ENCODE peak calls at places on chromosomes 13 and 19, in four cellular contexts. T is NB4, Y is dorsolateral prefrontal cortex, P is omental fat pad. E is an unnamed sample.

GRCh38 chr19:56727731-56728130 is 56.2 kb upstream of the ZNF835 start:
- DNase-seq in T (no peak), P (no peak), Y (peak), E (no peak)

GRCh38 chr13:76470991-76471390 is 415.2 kb downstream of the KCTD12 start:
- DNase-seq in Y (no peak), T (no peak), P (no peak), E (no peak)

GRCh38 chr13:49869514-49869913 is 66.6 kb downstream of the SPRYD7 start:
- DNase-seq in Y (no peak), P (no peak), T (peak), E (no peak)

GRCh38 chr13:111516712-111517640 is 196.5 kb downstream of the TEX29 start:
- DNase-seq in P (no peak), Y (no peak), T (no peak), E (peak)

GRCh38 chr13:67299731-67300130 is 69.6 kb upstream of the PCDH9 start:
- DNase-seq in Y (no peak), T (no peak), P (no peak), E (no peak)

GRCh38 chr13:83733293-83733692 is 149.0 kb downstream of the SLITRK1 start:
- DNase-seq in P (no peak), Y (no peak), T (no peak), E (no peak)

GRCh38 chr19:41373993-41374392 is 2.3 kb upstream of the TMEM91 start:
- DNase-seq in P (no peak), T (no peak), Y (peak), E (no peak)

GRCh38 chr19:11453468-11454341 is 18.3 kb downstream of the PRKCSH start:
- DNase-seq in T (no peak), P (no peak), Y (no peak), E (no peak)

GRCh38 chr19:35247526-35248309 is 1.1 kb upstream of the LSR start:
- DNase-seq in Y (peak), T (no peak), P (no peak), E (peak)

GRCh38 chr13:24068472-24068871 is 92.0 kb upstream of the SPATA13 start:
- DNase-seq in P (no peak), T (no peak), Y (no peak), E (no peak)

GRCh38 chr13:98984983-98985382 is 7.1 kb upstream of the DOCK9 start:
- DNase-seq in P (no peak), T (peak), Y (no peak), E (no peak)

GRCh38 chr19:1307320-1307719 is 21.6 kb downstream of the EFNA2 start:
- DNase-seq in Y (no peak), P (no peak), T (peak), E (no peak)

GRCh38 chr19:48635263-48635965 is 1.8 kb downstream of the DBP start:
- DNase-seq in Y (no peak), P (no peak), T (peak), E (peak)

GRCh38 chr19:55640043-55640576 is 692 bp upstream of the ZNF580 start:
- DNase-seq in Y (no peak), P (no peak), T (no peak), E (peak)

GRCh38 chr13:29457299-29457698 is 138.2 kb downstream of the SLC7A1 start:
- DNase-seq in Y (no peak), P (no peak), T (no peak), E (no peak)

GRCh38 chr13:76792680-76793334 is 93.4 kb downstream of the KCTD12 start:
- DNase-seq in Y (no peak), T (no peak), P (no peak), E (no peak)

GRCh38 chr13:79241697-79242096 is 164.4 kb downstream of the RBM26 start:
- DNase-seq in P (no peak), Y (no peak), T (no peak), E (no peak)

GRCh38 chr13:79245937-79246574 is 160.0 kb downstream of the RBM26 start:
- DNase-seq in P (no peak), T (no peak), Y (no peak), E (no peak)

GRCh38 chr13:79246575-79246949 is 159.5 kb downstream of the RBM26 start:
- DNase-seq in T (peak), P (no peak), Y (no peak), E (no peak)
- TF ChIP-seq CTCF in T (peak), P (no peak), Y (no peak), E (no peak)

GRCh38 chr13:91647361-91647970 is 249.0 kb downstream of the GPC5 start:
- DNase-seq in P (no peak), T (peak), Y (no peak), E (no peak)
- TF ChIP-seq CTCF in P (no peak), T (peak), Y (peak), E (peak)

DNA sequence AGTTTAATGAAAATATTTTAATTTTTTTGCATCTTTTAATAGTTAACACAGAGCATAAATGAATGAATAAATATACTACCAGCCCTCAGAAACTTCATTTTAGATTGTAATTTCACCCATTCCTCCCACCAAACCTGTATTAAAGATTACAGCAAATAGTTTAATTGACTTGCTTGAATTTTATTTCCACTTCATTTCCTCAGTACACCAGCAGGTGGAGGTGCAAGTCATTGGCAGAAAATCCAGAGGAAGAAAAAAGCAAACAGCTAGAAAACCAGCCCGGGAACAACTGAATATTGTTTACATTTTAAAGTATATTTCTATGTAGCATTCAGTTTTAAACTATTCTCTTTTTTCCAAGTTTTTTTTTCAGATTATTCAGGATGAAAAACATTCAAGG is 177.8 kb downstream of the OLFM4 start:
- DNase-seq in P (no peak), T (peak), Y (no peak), E (no peak)
- TF ChIP-seq CTCF in P (no peak), T (no peak), Y (peak), E (peak)

GRCh38 chr19:16121141-16121540 is 9.5 kb downstream of the RAB8A start:
- DNase-seq in T (no peak), P (no peak), Y (no peak), E (no peak)

GRCh38 chr19:16115309-16116039 is 3.8 kb downstream of the RAB8A start:
- DNase-seq in T (no peak), P (no peak), Y (peak), E (no peak)

GRCh38 chr19:16118489-16119033 is 6.9 kb downstream of the RAB8A start:
- DNase-seq in P (no peak), T (peak), Y (no peak), E (no peak)

GRCh38 chr19:16116067-16116466 is 4.4 kb downstream of the RAB8A start:
- DNase-seq in Y (no peak), P (no peak), T (no peak), E (no peak)

GRCh38 chr19:16117594-16118033 is 5.9 kb downstream of the RAB8A start:
- DNase-seq in T (peak), Y (no peak), P (no peak), E (no peak)
- TF ChIP-seq CTCF in T (peak), Y (no peak), P (no peak), E (no peak)

GRCh38 chr19:3881272-3882040 is 971 bp downstream of the ATCAY start:
- DNase-seq in P (no peak), T (peak), Y (no peak), E (no peak)
- TF ChIP-seq CTCF in P (no peak), T (no peak), Y (no peak), E (no peak)

DNA sequence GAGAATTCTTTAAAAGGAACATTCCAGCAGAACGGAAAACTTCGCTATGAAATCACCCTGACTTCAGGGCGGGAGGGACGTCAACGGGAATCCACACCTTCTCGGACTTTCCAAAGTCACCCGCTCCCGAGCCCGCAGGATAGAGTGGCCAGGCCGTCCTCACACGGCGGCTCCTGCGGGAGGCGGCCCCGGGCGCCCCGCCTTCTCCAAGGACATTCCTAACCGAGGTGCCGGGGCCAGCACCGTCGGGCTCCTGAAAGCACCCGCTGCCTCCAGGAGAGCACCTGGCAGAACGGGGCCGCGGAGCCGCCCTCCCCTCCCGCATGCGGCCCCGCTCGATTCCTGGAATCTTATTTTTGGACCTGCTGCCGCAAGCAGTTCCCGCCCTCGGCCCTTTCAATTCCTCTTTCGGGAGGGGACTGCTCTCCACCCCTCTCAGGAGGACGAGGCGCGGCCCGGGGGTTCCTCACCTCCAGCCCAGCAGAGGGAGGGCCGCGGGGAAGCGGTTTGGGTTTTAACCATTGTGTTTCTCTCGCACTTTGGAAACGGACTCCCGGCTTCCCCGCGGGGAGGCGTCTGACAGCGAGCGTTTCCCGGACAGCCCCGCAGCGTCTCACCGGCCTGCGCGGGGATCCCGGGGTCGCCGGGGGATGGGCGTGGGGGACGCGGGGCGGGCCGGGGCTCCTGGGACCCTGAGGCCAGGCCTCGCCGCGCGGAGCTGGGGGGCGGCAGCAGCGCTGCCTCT is 938 bp downstream of the GAS6 start:
- DNase-seq in T (no peak), P (peak), Y (no peak), E (peak)
- TF ChIP-seq CTCF in T (no peak), P (no peak), Y (no peak), E (no peak)

GRCh38 chr13:70964124-70964523 is 855.9 kb upstream of the KLHL1 start:
- DNase-seq in T (peak), P (no peak), Y (no peak), E (no peak)
- TF ChIP-seq CTCF in T (peak), P (no peak), Y (no peak), E (peak)

GRCh38 chr13:41848435-41849255 is 112.3 kb downstream of the VWA8 start:
- DNase-seq in T (no peak), P (no peak), Y (no peak), E (no peak)
- TF ChIP-seq CTCF in T (no peak), P (no peak), Y (no peak), E (no peak)